ENCODE peak calls at places on chromosomes 3 and 15, in nine cellular contexts. One of them, this sample, is unnamed.

GRCh38 chr3:108180214-108180613 is 42.0 kb downstream of the IFT57 start:
- DNase-seq in adipocyte: peak
- DNase-seq in naive thymus-derived CD8-positive, alpha-beta T cell: no peak
- DNase-seq in EH: peak
- DNase-seq in Caki2: no peak
- DNase-seq in left ventricle myocardium inferior: no peak
- DNase-seq in dermis blood vessel endothelial cell: no peak
- DNase-seq in activated CD8-positive, alpha-beta memory T cell treated with anti-CD3 and anti-CD28 coated beads, Interleukin-2, amount 50 U/mL, for 48 hours: no peak
- DNase-seq in esophagus squamous epithelium: no peak
- DNase-seq in this sample: no peak

GRCh38 chr3:84961492-84962255 is 2.9 kb downstream of the CADM2 start:
- DNase-seq in adipocyte: no peak
- DNase-seq in naive thymus-derived CD8-positive, alpha-beta T cell: no peak
- DNase-seq in EH: no peak
- DNase-seq in Caki2: no peak
- DNase-seq in left ventricle myocardium inferior: no peak
- DNase-seq in dermis blood vessel endothelial cell: no peak
- DNase-seq in activated CD8-positive, alpha-beta memory T cell treated with anti-CD3 and anti-CD28 coated beads, Interleukin-2, amount 50 U/mL, for 48 hours: no peak
- DNase-seq in esophagus squamous epithelium: no peak
- DNase-seq in this sample: no peak

GRCh38 chr3:98593046-98593936 is at the start of gene CPOX:
- DNase-seq in adipocyte: peak
- DNase-seq in naive thymus-derived CD8-positive, alpha-beta T cell: peak
- DNase-seq in EH: peak
- DNase-seq in Caki2: peak
- DNase-seq in left ventricle myocardium inferior: peak
- DNase-seq in dermis blood vessel endothelial cell: peak
- DNase-seq in activated CD8-positive, alpha-beta memory T cell treated with anti-CD3 and anti-CD28 coated beads, Interleukin-2, amount 50 U/mL, for 48 hours: peak
- DNase-seq in esophagus squamous epithelium: peak
- DNase-seq in this sample: peak

GRCh38 chr3:121660356-121661171 is at the start of gene HCLS1:
- DNase-seq in adipocyte: peak
- DNase-seq in naive thymus-derived CD8-positive, alpha-beta T cell: peak
- DNase-seq in EH: peak
- DNase-seq in Caki2: no peak
- DNase-seq in left ventricle myocardium inferior: peak
- DNase-seq in dermis blood vessel endothelial cell: peak
- DNase-seq in activated CD8-positive, alpha-beta memory T cell treated with anti-CD3 and anti-CD28 coated beads, Interleukin-2, amount 50 U/mL, for 48 hours: peak
- DNase-seq in esophagus squamous epithelium: peak
- DNase-seq in this sample: peak

GRCh38 chr3:131733086-131733841 is 230.5 kb upstream of the MRPL3 start:
- DNase-seq in adipocyte: no peak
- DNase-seq in naive thymus-derived CD8-positive, alpha-beta T cell: no peak
- DNase-seq in EH: no peak
- DNase-seq in Caki2: no peak
- DNase-seq in left ventricle myocardium inferior: no peak
- DNase-seq in dermis blood vessel endothelial cell: no peak
- DNase-seq in activated CD8-positive, alpha-beta memory T cell treated with anti-CD3 and anti-CD28 coated beads, Interleukin-2, amount 50 U/mL, for 48 hours: no peak
- DNase-seq in esophagus squamous epithelium: no peak
- DNase-seq in this sample: no peak

GRCh38 chr15:83066034-83066760 is 855 bp downstream of the BTBD1 start:
- DNase-seq in adipocyte: peak
- DNase-seq in naive thymus-derived CD8-positive, alpha-beta T cell: no peak
- DNase-seq in EH: no peak
- DNase-seq in Caki2: peak
- DNase-seq in left ventricle myocardium inferior: peak
- DNase-seq in dermis blood vessel endothelial cell: peak
- DNase-seq in activated CD8-positive, alpha-beta memory T cell treated with anti-CD3 and anti-CD28 coated beads, Interleukin-2, amount 50 U/mL, for 48 hours: no peak
- DNase-seq in esophagus squamous epithelium: no peak
- DNase-seq in this sample: peak

GRCh38 chr3:162103808-162104207 is 607.2 kb downstream of the OTOL1 start:
- DNase-seq in adipocyte: no peak
- DNase-seq in naive thymus-derived CD8-positive, alpha-beta T cell: no peak
- DNase-seq in EH: peak
- DNase-seq in Caki2: no peak
- DNase-seq in left ventricle myocardium inferior: no peak
- DNase-seq in dermis blood vessel endothelial cell: no peak
- DNase-seq in activated CD8-positive, alpha-beta memory T cell treated with anti-CD3 and anti-CD28 coated beads, Interleukin-2, amount 50 U/mL, for 48 hours: no peak
- DNase-seq in esophagus squamous epithelium: no peak
- DNase-seq in this sample: no peak

GRCh38 chr15:85711590-85712192 is 83.0 kb downstream of the KLHL25 start:
- DNase-seq in adipocyte: peak
- DNase-seq in naive thymus-derived CD8-positive, alpha-beta T cell: no peak
- DNase-seq in EH: no peak
- DNase-seq in Caki2: no peak
- DNase-seq in left ventricle myocardium inferior: no peak
- DNase-seq in dermis blood vessel endothelial cell: no peak
- DNase-seq in activated CD8-positive, alpha-beta memory T cell treated with anti-CD3 and anti-CD28 coated beads, Interleukin-2, amount 50 U/mL, for 48 hours: no peak
- DNase-seq in esophagus squamous epithelium: no peak
- DNase-seq in this sample: no peak

GRCh38 chr3:182710557-182711157 is 82.6 kb upstream of the ATP11B start:
- DNase-seq in adipocyte: peak
- DNase-seq in naive thymus-derived CD8-positive, alpha-beta T cell: no peak
- DNase-seq in EH: peak
- DNase-seq in Caki2: peak
- DNase-seq in left ventricle myocardium inferior: no peak
- DNase-seq in dermis blood vessel endothelial cell: peak
- DNase-seq in activated CD8-positive, alpha-beta memory T cell treated with anti-CD3 and anti-CD28 coated beads, Interleukin-2, amount 50 U/mL, for 48 hours: no peak
- DNase-seq in esophagus squamous epithelium: no peak
- DNase-seq in this sample: peak

GRCh38 chr3:184584001-184584891 is 22.7 kb downstream of the EPHB3 start:
- DNase-seq in adipocyte: no peak
- DNase-seq in naive thymus-derived CD8-positive, alpha-beta T cell: no peak
- DNase-seq in EH: no peak
- DNase-seq in Caki2: no peak
- DNase-seq in left ventricle myocardium inferior: peak
- DNase-seq in dermis blood vessel endothelial cell: no peak
- DNase-seq in activated CD8-positive, alpha-beta memory T cell treated with anti-CD3 and anti-CD28 coated beads, Interleukin-2, amount 50 U/mL, for 48 hours: no peak
- DNase-seq in esophagus squamous epithelium: no peak
- DNase-seq in this sample: no peak

GRCh38 chr15:64833690-64834089 is 8.0 kb upstream of the PLEKHO2 start:
- DNase-seq in adipocyte: no peak
- DNase-seq in naive thymus-derived CD8-positive, alpha-beta T cell: no peak
- DNase-seq in EH: no peak
- DNase-seq in Caki2: no peak
- DNase-seq in left ventricle myocardium inferior: no peak
- DNase-seq in dermis blood vessel endothelial cell: no peak
- DNase-seq in activated CD8-positive, alpha-beta memory T cell treated with anti-CD3 and anti-CD28 coated beads, Interleukin-2, amount 50 U/mL, for 48 hours: no peak
- DNase-seq in esophagus squamous epithelium: no peak
- DNase-seq in this sample: no peak

GRCh38 chr3:4119119-4119518 is 184.1 kb upstream of the SETMAR start:
- DNase-seq in adipocyte: no peak
- DNase-seq in naive thymus-derived CD8-positive, alpha-beta T cell: no peak
- DNase-seq in EH: no peak
- DNase-seq in Caki2: no peak
- DNase-seq in left ventricle myocardium inferior: no peak
- DNase-seq in dermis blood vessel endothelial cell: no peak
- DNase-seq in activated CD8-positive, alpha-beta memory T cell treated with anti-CD3 and anti-CD28 coated beads, Interleukin-2, amount 50 U/mL, for 48 hours: no peak
- DNase-seq in esophagus squamous epithelium: no peak
- DNase-seq in this sample: no peak

GRCh38 chr3:146035366-146035765 is 125.6 kb downstream of the PLOD2 start:
- DNase-seq in adipocyte: peak
- DNase-seq in naive thymus-derived CD8-positive, alpha-beta T cell: no peak
- DNase-seq in EH: peak
- DNase-seq in Caki2: no peak
- DNase-seq in left ventricle myocardium inferior: no peak
- DNase-seq in dermis blood vessel endothelial cell: peak
- DNase-seq in activated CD8-positive, alpha-beta memory T cell treated with anti-CD3 and anti-CD28 coated beads, Interleukin-2, amount 50 U/mL, for 48 hours: no peak
- DNase-seq in esophagus squamous epithelium: no peak
- DNase-seq in this sample: no peak

GRCh38 chr15:101050647-101051290 is 131.6 kb downstream of the LRRK1 start:
- DNase-seq in adipocyte: no peak
- DNase-seq in naive thymus-derived CD8-positive, alpha-beta T cell: no peak
- DNase-seq in EH: no peak
- DNase-seq in Caki2: no peak
- DNase-seq in left ventricle myocardium inferior: no peak
- DNase-seq in dermis blood vessel endothelial cell: no peak
- DNase-seq in activated CD8-positive, alpha-beta memory T cell treated with anti-CD3 and anti-CD28 coated beads, Interleukin-2, amount 50 U/mL, for 48 hours: peak
- DNase-seq in esophagus squamous epithelium: no peak
- DNase-seq in this sample: no peak

GRCh38 chr3:134359121-134360010 is 14.9 kb downstream of the AMOTL2 start:
- DNase-seq in adipocyte: no peak
- DNase-seq in naive thymus-derived CD8-positive, alpha-beta T cell: no peak
- DNase-seq in EH: peak
- DNase-seq in Caki2: no peak
- DNase-seq in left ventricle myocardium inferior: peak
- DNase-seq in dermis blood vessel endothelial cell: no peak
- DNase-seq in activated CD8-positive, alpha-beta memory T cell treated with anti-CD3 and anti-CD28 coated beads, Interleukin-2, amount 50 U/mL, for 48 hours: no peak
- DNase-seq in esophagus squamous epithelium: no peak
- DNase-seq in this sample: no peak

GRCh38 chr15:62549345-62549970 is 384.4 kb upstream of the C2CD4B start:
- DNase-seq in adipocyte: no peak
- DNase-seq in naive thymus-derived CD8-positive, alpha-beta T cell: no peak
- DNase-seq in EH: peak
- DNase-seq in Caki2: peak
- DNase-seq in left ventricle myocardium inferior: no peak
- DNase-seq in dermis blood vessel endothelial cell: peak
- DNase-seq in activated CD8-positive, alpha-beta memory T cell treated with anti-CD3 and anti-CD28 coated beads, Interleukin-2, amount 50 U/mL, for 48 hours: no peak
- DNase-seq in esophagus squamous epithelium: no peak
- DNase-seq in this sample: peak